ENCODE peak calls at places on chromosomes 13 and 19, in six cellular contexts. O is stomach, G is transverse colon, H is K562, Q is A549, S is tibial nerve. X is an unnamed sample.
A peak's percentile ranks its signal among the peaks of the same experiment; 100 is the strongest.

GRCh38 chr13:52686381-52686780 is 33.7 kb downstream of the SUGT1 start:
- DNase-seq in O (no peak), G (no peak), H (no peak), Q (no peak), S (no peak), X (no peak)

GRCh38 chr13:44815507-44816074 is 173.7 kb downstream of the NUFIP1 start:
- DNase-seq in O (no peak), G (no peak), H (no peak), Q (peak; percentile 75), S (peak; percentile 22), X (no peak)

GRCh38 chr19:3479177-3479818 is 1.0 kb downstream of the SMIM24 start:
- DNase-seq in O (peak; percentile 40), G (peak; percentile 37), H (peak; percentile 85), Q (no peak), S (no peak), X (no peak)

GRCh38 chr13:79547821-79548220 is 66.9 kb downstream of the NDFIP2 start:
- DNase-seq in O (no peak), G (no peak), H (no peak), Q (no peak), S (no peak), X (no peak)

GRCh38 chr13:78410164-78410563 is 193.2 kb downstream of the POU4F1 start:
- DNase-seq in O (no peak), G (no peak), H (no peak), Q (no peak), S (no peak), X (no peak)

GRCh38 chr19:17376935-17377600 is at the start of gene PLVAP:
- DNase-seq in O (no peak), G (no peak), H (peak; percentile 76), Q (no peak), S (no peak), X (no peak)

GRCh38 chr13:34578471-34578870 is 363.6 kb upstream of the NBEA start:
- DNase-seq in O (no peak), G (no peak), H (no peak), Q (no peak), S (no peak), X (no peak)

GRCh38 chr19:32652893-32653625 is 21.9 kb downstream of the ANKRD27 start:
- DNase-seq in O (peak; percentile 88), G (peak; percentile 66), H (no peak), Q (no peak), S (peak; percentile 17), X (no peak)

GRCh38 chr13:100363874-100364273 is 224.7 kb downstream of the GGACT start:
- DNase-seq in O (no peak), G (no peak), H (no peak), Q (no peak), S (no peak), X (no peak)

GRCh38 chr13:64061649-64062048 is 2646.0 kb upstream of the PCDH20 start:
- DNase-seq in O (no peak), G (no peak), H (no peak), Q (no peak), S (no peak), X (no peak)

GRCh38 chr19:49492573-49493411 is 3.4 kb upstream of the RPS11 start:
- DNase-seq in O (no peak), G (no peak), H (peak; percentile 73), Q (no peak), S (no peak), X (no peak)

GRCh38 chr19:44889830-44890365 is 1.2 kb upstream of the TOMM40 start:
- DNase-seq in O (no peak), G (no peak), H (no peak), Q (no peak), S (no peak), X (no peak)

GRCh38 chr13:113979791-113980471 is 6.1 kb upstream of the C13orf46 start:
- DNase-seq in O (no peak), G (no peak), H (no peak), Q (no peak), S (no peak), X (no peak)

GRCh38 chr13:72221276-72221962 is 354.4 kb upstream of the DACH1 start:
- DNase-seq in O (no peak), G (peak; percentile 40), H (peak; percentile 7), Q (peak; percentile 3), S (no peak), X (no peak)

GRCh38 chr19:35940839-35941238 is 4.7 kb downstream of the LRFN3 start:
- DNase-seq in O (no peak), G (no peak), H (no peak), Q (no peak), S (no peak), X (no peak)

GRCh38 chr19:29260477-29261317 is 47.7 kb upstream of the UQCRFS1 start:
- DNase-seq in O (no peak), G (no peak), H (peak; percentile 66), Q (no peak), S (no peak), X (peak; percentile 60)

GRCh38 chr13:108755084-108755483 is 125.7 kb downstream of the MYO16 start:
- DNase-seq in O (no peak), G (no peak), H (no peak), Q (no peak), S (no peak), X (no peak)

GRCh38 chr13:44231786-44232516 is 141.7 kb upstream of the SERP2 start:
- DNase-seq in O (peak; percentile 82), G (peak; percentile 76), H (no peak), Q (peak; percentile 84), S (peak; percentile 52), X (no peak)

GRCh38 chr19:34370117-34370516 is 5.1 kb downstream of the GPI start:
- DNase-seq in O (no peak), G (no peak), H (no peak), Q (no peak), S (no peak), X (no peak)

GRCh38 chr13:50290186-50290585 is 274.9 kb downstream of the KCNRG start:
- DNase-seq in O (no peak), G (no peak), H (no peak), Q (no peak), S (no peak), X (no peak)

GRCh38 chr19:18013621-18014111 is 5.7 kb downstream of the ARRDC2 start:
- DNase-seq in O (no peak), G (no peak), H (peak; percentile 57), Q (no peak), S (no peak), X (no peak)

GRCh38 chr19:35249146-35249847 is 495 bp downstream of the LSR start:
- DNase-seq in O (no peak), G (peak; percentile 42), H (peak; percentile 50), Q (peak; percentile 48), S (no peak), X (peak; percentile 72)

GRCh38 chr19:41328818-41329220 is 18.8 kb downstream of the CCDC97 start:
- DNase-seq in O (no peak), G (no peak), H (no peak), Q (no peak), S (no peak), X (no peak)
- H3K4me1 ChIP-seq in O (peaks cover 62% of the 10 kb centered on the region), G (peaks cover 19% of the 10 kb centered on the region), H (peaks cover 53% of the 10 kb centered on the region), Q (peaks cover 52% of the 10 kb centered on the region), S (peaks cover 36% of the 10 kb centered on the region), X (peaks cover 58% of the 10 kb centered on the region)

GRCh38 chr19:13758795-13759194 is 5.5 kb upstream of the MRI1 start:
- DNase-seq in O (no peak), G (no peak), H (no peak), Q (no peak), S (no peak), X (no peak)

GRCh38 chr19:13764101-13764807 is at the start of gene MRI1:
- DNase-seq in O (peak; percentile 82), G (peak; percentile 83), H (peak; percentile 88), Q (peak; percentile 65), S (peak; percentile 64), X (peak; percentile 93)

GRCh38 chr19:13762635-13763235 is 1.6 kb upstream of the MRI1 start:
- DNase-seq in O (no peak), G (no peak), H (no peak), Q (no peak), S (no peak), X (no peak)

GRCh38 chr19:13763300-13763699 is 1.0 kb upstream of the MRI1 start:
- DNase-seq in O (no peak), G (no peak), H (no peak), Q (no peak), S (no peak), X (no peak)

DNA sequence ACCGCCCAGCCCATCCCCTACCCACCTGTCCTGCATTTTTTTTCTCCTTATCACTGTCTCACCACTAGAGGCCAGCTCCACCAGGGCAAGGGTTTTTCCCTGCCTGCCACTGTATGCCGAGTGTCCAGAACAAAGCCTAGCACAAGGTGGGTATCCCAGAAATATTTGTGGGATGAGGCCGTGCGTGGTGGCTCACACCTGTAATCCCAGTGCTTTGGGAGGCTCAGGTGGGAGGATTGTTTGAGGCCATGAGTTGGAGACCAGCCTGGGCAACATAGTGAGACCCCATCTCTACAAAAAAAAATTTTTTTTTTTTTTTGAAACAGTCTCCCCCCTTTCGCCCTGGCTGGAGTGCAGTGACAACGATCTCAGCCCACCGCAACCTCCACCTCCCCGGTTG is 2.9 kb upstream of the MRI1 start:
- DNase-seq in O (no peak), G (no peak), H (no peak), Q (peak; percentile 23), S (no peak), X (no peak)
- TF ChIP-seq CTCF in O (no peak), G (no peak), H (no peak), Q (no peak), S (no peak), X (no peak)

DNA sequence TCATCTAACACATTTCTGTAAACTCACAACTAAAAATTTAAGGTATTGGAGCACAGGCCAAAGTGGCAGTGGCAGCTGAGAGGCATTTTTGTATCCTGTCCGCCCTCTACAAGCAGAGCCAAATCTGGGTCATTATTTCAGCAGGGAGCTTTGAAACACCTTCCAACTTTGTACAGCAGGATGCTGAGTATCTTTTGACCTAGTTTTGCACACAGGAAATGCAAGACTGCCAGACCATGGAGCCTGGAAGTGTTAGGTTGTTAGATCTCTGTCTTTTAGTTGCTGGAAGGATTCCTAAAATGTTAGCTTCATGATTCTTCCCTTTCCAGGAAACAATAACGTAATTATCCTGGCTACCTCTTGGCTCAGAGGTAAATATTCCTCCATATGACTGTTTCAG is 148.6 kb upstream of the ATXN8OS start:
- DNase-seq in O (no peak), G (no peak), H (no peak), Q (no peak), S (no peak), X (no peak)
- TF ChIP-seq EP300 in O (no peak), G (no peak), H (no peak), Q (no peak), S (no peak), X (no peak)

DNA sequence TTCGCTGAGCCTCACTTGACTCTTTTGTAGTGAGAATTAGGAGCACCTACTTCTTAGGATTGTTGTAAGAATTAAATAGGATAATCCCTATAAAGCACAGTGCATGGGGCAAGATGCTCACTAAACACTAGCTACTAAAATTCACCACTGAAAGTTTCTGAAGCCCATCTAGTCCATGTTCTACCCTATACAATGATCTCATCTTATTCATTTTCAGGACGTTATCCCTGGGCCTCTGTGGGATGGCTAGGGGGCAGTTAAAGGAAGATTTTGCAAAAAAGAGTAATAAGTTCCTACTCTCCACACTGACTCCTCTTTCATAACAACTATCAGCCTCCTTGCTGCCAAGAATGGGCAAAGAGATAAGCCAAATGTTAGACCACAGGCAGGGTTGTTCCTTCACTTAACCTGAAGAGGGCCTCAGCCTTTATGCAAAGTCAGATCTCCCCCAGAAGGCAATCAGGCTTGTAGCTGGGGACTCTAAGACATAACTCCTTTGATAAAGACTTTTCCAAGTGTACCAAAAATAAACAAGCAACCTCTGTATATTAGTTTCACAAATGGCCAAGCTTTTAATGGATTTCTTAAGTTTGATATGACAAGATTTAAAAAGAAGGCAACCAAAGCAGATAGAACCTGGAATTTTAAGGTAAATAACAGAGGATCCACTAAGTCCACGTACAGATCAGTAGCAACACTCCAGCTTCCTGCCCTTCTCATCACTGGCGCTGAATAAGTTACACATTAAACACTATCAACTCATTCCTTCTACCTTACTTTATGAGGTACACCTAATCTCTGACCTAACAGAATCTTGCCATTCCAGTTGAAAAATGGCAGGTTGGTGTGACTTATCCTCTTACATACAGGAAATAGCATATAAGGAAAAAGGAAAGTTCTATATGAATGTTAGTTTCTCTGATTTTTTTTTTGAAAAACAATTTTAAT is 44.4 kb downstream of the ELF1 start:
- DNase-seq in O (no peak), G (peak; percentile 20), H (peak; percentile 81), Q (peak; percentile 25), S (no peak), X (no peak)
- H3K4me1 ChIP-seq in O (peaks cover 59% of the 10 kb centered on the region), G (peaks cover 42% of the 10 kb centered on the region), H (no peaks in the 10 kb centered on the region), Q (peaks cover 38% of the 10 kb centered on the region), S (peaks cover 43% of the 10 kb centered on the region), X (peaks cover 82% of the 10 kb centered on the region)